ENCODE peak calls at places on chromosome 10, in four cellular contexts. Z is RKO; B is stimulated activated CD4-positive, alpha-beta T cell treated with anti-CD3 and anti-CD28 coated beads, Interleukin-2, amount 100 ng/mL, for 48 hours; G is bronchial epithelial cell. W is an unnamed sample.

GRCh38 chr10:32073676-32074075 is 17.5 kb upstream of the KIF5B start:
- DNase-seq in Z (no peak), B (no peak), G (no peak), W (no peak)

GRCh38 chr10:100192350-100192749 is 6.5 kb upstream of the ERLIN1 start:
- DNase-seq in Z (no peak), B (no peak), G (no peak), W (peak)

GRCh38 chr10:71708301-71708703 is 11.3 kb downstream of the C10orf105 start:
- DNase-seq in Z (no peak), B (peak), G (no peak), W (peak)

GRCh38 chr10:75399461-75400162 is 2.0 kb downstream of the ZNF503 start:
- DNase-seq in Z (peak), B (no peak), G (no peak), W (no peak)

GRCh38 chr10:114408968-114409444 is 4.7 kb upstream of the AFAP1L2 start:
- DNase-seq in Z (no peak), B (no peak), G (peak), W (no peak)

GRCh38 chr10:131355116-131355515 is 43.6 kb upstream of the TCERG1L start:
- DNase-seq in Z (no peak), B (no peak), G (no peak), W (no peak)

GRCh38 chr10:84511106-84511505 is 182.7 kb downstream of the CCSER2 start:
- DNase-seq in Z (no peak), B (no peak), G (no peak), W (no peak)

GRCh38 chr10:102678842-102679289 is 34.6 kb downstream of the TRIM8 start:
- DNase-seq in Z (peak), B (no peak), G (peak), W (peak)

GRCh38 chr10:113026679-113027078 is 76.6 kb downstream of the TCF7L2 start:
- DNase-seq in Z (no peak), B (no peak), G (no peak), W (no peak)

GRCh38 chr10:119207713-119208552 is 562 bp downstream of the GRK5 start:
- DNase-seq in Z (peak), B (peak), G (peak), W (no peak)